ENCODE peak calls at places on chromosome 13, in four cellular contexts. T is GM12878, E is GM12891, M is K562. Q is an unnamed sample.

GRCh38 chr13:46134961-46135522 is 30.2 kb upstream of the CPB2 start:
- DNase-seq in T (no peak), E (no peak), M (no peak), Q (no peak)

GRCh38 chr13:87684850-87685735 is 13.9 kb downstream of the SLITRK5 start:
- DNase-seq in T (no peak), E (no peak), M (no peak), Q (no peak)

GRCh38 chr13:93861818-93862217 is 617.7 kb downstream of the DCT start:
- DNase-seq in T (no peak), E (no peak), M (no peak), Q (no peak)

GRCh38 chr13:98896868-98897144 is 81.1 kb downstream of the DOCK9 start:
- DNase-seq in T (no peak), E (no peak), M (no peak), Q (no peak)

GRCh38 chr13:86655561-86655960 is 856.3 kb upstream of the SLITRK6 start:
- DNase-seq in T (no peak), E (no peak), M (no peak), Q (no peak)

GRCh38 chr13:59842507-59842906 is 321.2 kb downstream of the DIAPH3 start:
- DNase-seq in T (no peak), E (no peak), M (no peak), Q (no peak)

GRCh38 chr13:31918707-31919106 is 112.9 kb upstream of the FRY start:
- DNase-seq in T (no peak), E (no peak), M (no peak), Q (no peak)

GRCh38 chr13:30526612-30527217 is 61.0 kb upstream of the HMGB1 start:
- DNase-seq in T (no peak), E (no peak), M (no peak), Q (no peak)

GRCh38 chr13:100580045-100580444 is 8.5 kb downstream of the GGACT start:
- DNase-seq in T (no peak), E (no peak), M (no peak), Q (no peak)

GRCh38 chr13:23709521-23709920 is 139.3 kb downstream of the TNFRSF19 start:
- DNase-seq in T (no peak), E (no peak), M (no peak), Q (no peak)

DNA sequence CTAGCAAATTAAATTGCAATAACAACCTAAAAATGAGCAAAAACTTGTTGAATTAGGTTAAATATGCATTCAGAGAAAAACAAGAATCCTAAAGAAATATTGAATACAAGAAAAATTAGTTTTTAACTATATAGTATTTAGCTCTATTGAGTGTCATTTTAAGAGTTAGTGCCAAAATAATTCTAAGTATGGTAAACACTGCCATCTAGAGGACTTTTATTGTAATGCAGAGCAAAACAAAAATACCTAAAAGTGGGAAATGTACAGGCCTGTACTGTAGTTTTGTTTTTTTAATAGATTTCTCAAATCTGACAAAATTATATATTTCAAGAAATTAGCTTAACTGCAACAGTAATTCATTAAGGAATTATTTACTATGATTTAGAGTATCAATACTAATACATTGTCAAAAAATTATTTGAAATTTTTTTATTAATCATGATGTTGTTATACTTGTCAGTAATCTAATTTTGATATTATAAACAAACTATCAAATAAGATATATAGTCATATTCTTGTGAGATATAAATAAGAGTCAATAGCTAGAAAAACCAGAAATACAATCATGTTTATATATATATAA is 8.2 kb upstream of the PCDH9 start:
- DNase-seq in T (no peak), E (no peak), M (peak), Q (no peak)
- TF ChIP-seq SPI1 in T (no peak), E (no peak), M (no peak), Q (no peak)

DNA sequence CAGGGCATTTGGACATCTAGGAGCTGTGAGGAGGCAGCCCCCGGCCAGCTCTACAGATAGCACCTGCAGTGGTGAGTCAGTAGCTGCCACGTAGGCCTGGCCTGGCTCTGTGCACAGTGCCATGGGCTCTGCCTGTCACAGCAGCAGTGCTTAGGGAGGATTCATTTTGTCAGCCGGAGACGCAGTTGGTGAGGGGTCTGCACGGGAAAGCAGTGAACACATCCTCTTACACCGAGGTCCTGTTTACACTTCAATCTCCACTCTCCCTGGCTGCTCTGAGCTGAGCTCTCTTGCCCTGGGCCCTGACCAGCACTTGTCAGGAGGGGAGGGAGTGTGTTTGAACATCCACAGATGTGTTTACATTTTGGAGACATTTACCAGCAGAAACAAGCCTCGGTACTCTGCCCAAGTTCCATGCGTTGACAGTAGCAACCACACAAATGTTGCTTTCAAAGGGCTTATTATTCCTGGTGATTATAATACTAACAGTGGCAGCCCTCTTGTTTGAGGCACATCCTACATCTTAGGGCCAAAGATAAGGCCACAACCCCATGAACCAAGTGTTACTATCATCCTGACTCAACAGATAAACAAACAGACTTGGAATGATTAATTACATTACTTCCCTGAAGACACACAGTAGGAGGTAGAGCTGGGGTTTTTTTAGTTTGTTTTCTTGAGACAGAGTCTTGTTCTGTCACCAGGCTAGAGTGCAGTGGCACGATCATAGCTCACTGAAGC is 148.9 kb downstream of the USP12 start:
- DNase-seq in T (no peak), E (no peak), M (no peak), Q (no peak)
- TF ChIP-seq SPI1 in T (no peak), E (no peak), M (no peak), Q (no peak)

DNA sequence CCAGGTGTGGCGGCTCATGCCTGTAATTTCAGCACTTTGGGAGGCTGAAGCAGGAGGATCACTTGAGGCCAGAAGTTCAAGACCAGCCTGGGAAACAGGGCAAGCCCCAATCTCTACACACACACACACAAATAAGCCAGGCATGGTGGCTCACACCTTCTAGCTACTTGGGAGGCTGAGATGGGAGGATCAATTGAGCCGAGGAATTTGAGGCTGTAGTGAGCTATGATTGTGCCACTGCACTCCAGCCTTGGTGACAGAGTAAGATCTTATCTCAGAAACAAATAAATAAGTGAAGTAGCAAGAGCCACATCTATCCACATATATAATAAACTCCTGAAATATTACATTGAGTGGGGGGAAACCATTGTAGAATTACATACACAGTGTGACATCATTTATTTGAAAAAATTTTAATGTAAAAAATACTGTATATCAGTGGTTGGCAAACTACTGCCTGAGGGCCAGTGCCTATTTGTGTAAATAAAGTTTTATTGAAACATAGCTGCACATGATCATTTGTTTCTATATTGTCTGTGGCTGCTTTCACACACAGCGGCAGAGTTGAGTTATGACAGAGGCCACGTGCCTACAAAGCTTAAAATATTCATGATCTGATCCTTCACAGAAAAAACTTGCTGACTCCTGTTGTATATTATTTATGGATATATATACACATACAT is 54.7 kb upstream of the ARHGEF7 start:
- DNase-seq in T (no peak), E (no peak), M (no peak), Q (no peak)
- TF ChIP-seq SPI1 in T (no peak), E (no peak), M (no peak), Q (no peak)

GRCh38 chr13:51303882-51304281 is 35.6 kb upstream of the SERPINE3 start:
- DNase-seq in T (no peak), E (no peak), M (no peak), Q (no peak)

GRCh38 chr13:51303063-51303552 is 36.4 kb upstream of the SERPINE3 start:
- DNase-seq in T (no peak), E (no peak), M (no peak), Q (no peak)

GRCh38 chr13:51311271-51311670 is 28.2 kb upstream of the SERPINE3 start:
- DNase-seq in T (no peak), E (no peak), M (no peak), Q (no peak)

DNA sequence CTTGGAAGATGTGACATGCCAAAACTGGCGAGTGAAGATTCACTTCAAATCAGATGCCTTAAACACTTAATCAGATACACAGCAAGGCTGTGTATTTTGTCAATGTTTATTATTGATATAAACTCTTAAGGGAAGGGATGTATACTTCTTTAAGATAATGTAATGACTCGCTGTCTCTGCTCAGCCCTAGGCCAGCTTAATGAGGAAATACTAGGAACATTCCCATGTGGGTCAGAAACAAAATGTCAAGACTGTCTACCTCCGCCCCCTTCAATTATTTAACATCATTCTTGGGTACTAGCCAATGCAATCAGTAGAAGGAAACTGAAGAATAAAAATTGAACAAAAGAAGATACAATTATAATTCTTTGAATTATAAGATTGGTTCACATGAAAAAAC is 33.9 kb upstream of the SERPINE3 start:
- DNase-seq in T (no peak), E (no peak), M (no peak), Q (no peak)
- TF ChIP-seq SPI1 in T (no peak), E (no peak), M (no peak), Q (no peak)

DNA sequence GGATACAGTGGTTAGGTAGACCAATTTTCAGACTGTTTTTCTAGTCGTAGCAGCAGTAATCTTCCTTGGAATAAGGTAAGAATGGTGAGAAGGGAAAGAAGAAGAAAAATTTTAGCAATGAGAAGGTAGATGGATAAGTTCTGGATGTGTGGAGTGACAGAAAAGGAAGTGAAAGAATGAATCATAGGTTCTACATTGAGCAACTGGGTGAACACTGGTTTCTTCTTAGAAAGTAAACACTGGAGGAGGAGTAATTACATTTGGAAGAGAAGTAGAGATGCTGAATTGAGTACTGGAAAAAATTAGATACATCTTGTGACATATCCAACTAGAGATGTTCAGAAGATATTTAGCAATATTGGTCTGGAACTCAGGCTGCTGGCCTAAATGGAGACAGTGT is 148.4 kb downstream of the GPC5 start:
- DNase-seq in T (no peak), E (no peak), M (no peak), Q (no peak)
- TF ChIP-seq SPI1 in T (peak), E (peak), M (no peak), Q (no peak)

DNA sequence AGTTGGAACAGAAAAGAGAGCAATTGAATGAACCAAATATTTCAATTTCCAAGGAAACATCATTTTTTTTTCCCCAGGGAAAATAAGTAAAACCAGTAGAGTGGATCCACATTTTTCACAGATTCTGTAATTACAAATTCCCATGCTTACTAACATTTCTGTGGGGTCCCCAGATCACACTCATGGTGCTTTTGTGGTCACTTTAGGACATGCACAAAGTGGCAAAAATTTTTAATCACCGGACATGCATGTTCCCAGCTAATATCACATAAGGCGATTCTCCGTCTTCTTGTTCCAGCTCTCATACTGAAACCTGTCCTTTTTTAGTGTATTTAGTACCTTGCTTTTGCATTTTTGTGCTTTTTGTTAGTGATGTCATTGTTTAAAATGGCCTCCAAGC is 748.2 kb upstream of the SLITRK1 start:
- DNase-seq in T (no peak), E (no peak), M (no peak), Q (no peak)
- TF ChIP-seq SPI1 in T (no peak), E (no peak), M (no peak), Q (no peak)

GRCh38 chr13:102710261-102710679 is 15.4 kb upstream of the METTL21C start:
- DNase-seq in T (no peak), E (no peak), M (no peak), Q (no peak)
- TF ChIP-seq SPI1 in T (no peak), E (no peak), M (no peak), Q (no peak)

Q was measured in HL-60.